ENCODE peak calls at places on chromosomes 1 and 21, in five cellular contexts. G is thoracic aorta, Z is right atrium auricular region, L is A673, T is heart right ventricle. O is an unnamed sample.

GRCh38 chr1:204837440-204838084 is 33.1 kb upstream of the NFASC start:
- DNase-seq in G (no peak), Z (no peak), L (peak), T (no peak), O (peak)

GRCh38 chr21:37367758-37368535 is 1.4 kb downstream of the DYRK1A start:
- DNase-seq in G (no peak), Z (no peak), L (peak), T (peak), O (peak)

GRCh38 chr1:218796773-218797172 is 376.9 kb upstream of the LYPLAL1 start:
- DNase-seq in G (no peak), Z (no peak), L (no peak), T (no peak), O (no peak)

GRCh38 chr21:39007532-39007931 is 175.7 kb downstream of the PSMG1 start:
- DNase-seq in G (no peak), Z (no peak), L (no peak), T (no peak), O (no peak)

GRCh38 chr21:44267655-44268142 is 6.0 kb upstream of the DNMT3L start:
- DNase-seq in G (no peak), Z (no peak), L (no peak), T (no peak), O (no peak)

GRCh38 chr1:220917535-220918209 is 38.4 kb downstream of the HLX start:
- DNase-seq in G (no peak), Z (no peak), L (no peak), T (no peak), O (no peak)

GRCh38 chr1:2980073-2980791 is 41.0 kb upstream of the ACTRT2 start:
- DNase-seq in G (no peak), Z (no peak), L (no peak), T (no peak), O (no peak)

GRCh38 chr1:224132901-224133300 is 19.0 kb downstream of the FBXO28 start:
- DNase-seq in G (no peak), Z (no peak), L (no peak), T (no peak), O (no peak)

GRCh38 chr1:16248603-16249534 is 11.9 kb upstream of the CPLANE2 start:
- DNase-seq in G (peak), Z (peak), L (peak), T (peak), O (peak)

GRCh38 chr1:10515627-10516026 is 40.9 kb downstream of the PEX14 start:
- DNase-seq in G (no peak), Z (no peak), L (no peak), T (no peak), O (no peak)

GRCh38 chr1:202710070-202711025 is at the start of gene SYT2:
- DNase-seq in G (no peak), Z (no peak), L (peak), T (no peak), O (peak)

GRCh38 chr21:45724345-45724961 is 80.9 kb downstream of the PCBP3 start:
- DNase-seq in G (no peak), Z (no peak), L (peak), T (peak), O (no peak)

GRCh38 chr1:66446261-66447001 is 87.5 kb upstream of the SGIP1 start:
- DNase-seq in G (no peak), Z (no peak), L (peak), T (no peak), O (peak)

GRCh38 chr21:16870116-16870515 is 642.7 kb upstream of the CXADR start:
- DNase-seq in G (no peak), Z (no peak), L (peak), T (no peak), O (no peak)

GRCh38 chr1:116232989-116233514 is 121.9 kb downstream of the MAB21L3 start:
- DNase-seq in G (no peak), Z (no peak), L (peak), T (no peak), O (no peak)

GRCh38 chr1:39204441-39205081 is at the start of gene MACF1:
- DNase-seq in G (peak), Z (peak), L (peak), T (peak), O (peak)

GRCh38 chr1:218985424-218985823 is 188.3 kb upstream of the LYPLAL1 start:
- DNase-seq in G (no peak), Z (no peak), L (no peak), T (no peak), O (no peak)

GRCh38 chr1:27970401-27970800 is 10.6 kb downstream of the XKR8 start:
- DNase-seq in G (no peak), Z (peak), L (no peak), T (no peak), O (no peak)

GRCh38 chr1:171916315-171916771 is 75.0 kb downstream of the DNM3 start:
- DNase-seq in G (no peak), Z (no peak), L (peak), T (no peak), O (no peak)

GRCh38 chr1:902802-903201 is 20.9 kb upstream of the SAMD11 start:
- DNase-seq in G (no peak), Z (peak), L (no peak), T (no peak), O (no peak)

GRCh38 chr1:25080294-25081209 is 150.5 kb upstream of the RUNX3 start:
- DNase-seq in G (no peak), Z (no peak), L (peak), T (no peak), O (no peak)

GRCh38 chr1:51445346-51446090 is 73.5 kb downstream of the EPS15 start:
- DNase-seq in G (no peak), Z (no peak), L (peak), T (no peak), O (no peak)

GRCh38 chr1:32818804-32819541 is 1.5 kb downstream of the S100PBP start:
- DNase-seq in G (no peak), Z (no peak), L (no peak), T (no peak), O (no peak)

GRCh38 chr1:179129702-179130473 is 48.0 kb downstream of the TOR3A start:
- DNase-seq in G (no peak), Z (no peak), L (no peak), T (no peak), O (peak)

GRCh38 chr1:2787163-2787911 is 14.2 kb downstream of the TTC34 start:
- DNase-seq in G (no peak), Z (no peak), L (no peak), T (no peak), O (no peak)

GRCh38 chr1:101108123-101108522 is 82.5 kb upstream of the DPH5 start:
- DNase-seq in G (no peak), Z (no peak), L (no peak), T (no peak), O (peak)

GRCh38 chr1:165426745-165427144 is 18.2 kb downstream of the RXRG start:
- DNase-seq in G (no peak), Z (no peak), L (no peak), T (no peak), O (peak)

GRCh38 chr1:50106095-50106761 is 2.5 kb upstream of the ELAVL4 start:
- DNase-seq in G (no peak), Z (no peak), L (no peak), T (no peak), O (no peak)

GRCh38 chr1:50108497-50109073 is at the start of gene ELAVL4:
- DNase-seq in G (no peak), Z (no peak), L (peak), T (no peak), O (no peak)

GRCh38 chr1:50103615-50104081 is 5.1 kb upstream of the ELAVL4 start:
- DNase-seq in G (no peak), Z (no peak), L (no peak), T (no peak), O (no peak)

GRCh38 chr1:50109647-50110075 is 941 bp downstream of the ELAVL4 start:
- DNase-seq in G (no peak), Z (no peak), L (peak), T (no peak), O (no peak)

GRCh38 chr1:50105430-50105829 is 3.3 kb upstream of the ELAVL4 start:
- DNase-seq in G (no peak), Z (no peak), L (no peak), T (no peak), O (no peak)
- TF ChIP-seq CTCF in G (no peak), Z (no peak), L (peak), T (no peak), O (no peak)

DNA sequence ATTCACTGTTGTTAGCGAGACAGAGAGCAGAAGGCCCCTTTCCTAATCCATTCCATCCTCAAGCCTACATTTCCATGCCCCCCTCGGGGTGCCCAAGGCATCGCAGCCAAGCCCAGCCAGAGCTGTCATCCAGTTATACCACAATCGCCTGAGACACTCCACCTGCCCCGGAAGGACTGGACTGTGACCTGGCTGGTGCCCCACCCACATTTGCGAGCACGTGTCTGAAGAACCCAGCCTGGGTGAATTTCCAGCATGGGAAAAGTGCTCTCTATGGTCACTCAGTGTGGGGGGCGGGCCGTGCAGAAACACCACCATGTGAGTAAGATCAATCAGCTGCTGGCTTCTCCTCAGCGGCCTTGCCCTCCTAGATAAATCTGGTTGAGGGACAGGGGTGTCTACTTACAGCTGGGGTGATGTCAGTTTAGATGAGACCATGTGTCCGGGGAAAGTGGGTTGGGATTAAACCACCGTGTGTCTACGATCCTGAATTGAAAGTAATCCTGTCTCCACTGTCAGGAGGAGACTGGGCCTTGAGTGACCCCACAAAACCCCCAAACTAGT is 44.8 kb downstream of the URB1 start:
- DNase-seq in G (no peak), Z (no peak), L (no peak), T (no peak), O (no peak)
- H3K27ac ChIP-seq in G (no peak), Z (no peak), L (no peak), T (no peak), O (no peak)

GRCh38 chr1:180247580-180247979 is 17.5 kb downstream of the LHX4 start:
- DNase-seq in G (no peak), Z (no peak), L (no peak), T (no peak), O (no peak)

GRCh38 chr1:180249725-180250498 is 19.8 kb downstream of the LHX4 start:
- DNase-seq in G (no peak), Z (no peak), L (no peak), T (no peak), O (peak)

GRCh38 chr1:180248176-180248575 is 18.1 kb downstream of the LHX4 start:
- DNase-seq in G (no peak), Z (no peak), L (no peak), T (no peak), O (no peak)

GRCh38 chr1:180250499-180250770 is 20.4 kb downstream of the LHX4 start:
- DNase-seq in G (no peak), Z (no peak), L (no peak), T (no peak), O (no peak)

DNA sequence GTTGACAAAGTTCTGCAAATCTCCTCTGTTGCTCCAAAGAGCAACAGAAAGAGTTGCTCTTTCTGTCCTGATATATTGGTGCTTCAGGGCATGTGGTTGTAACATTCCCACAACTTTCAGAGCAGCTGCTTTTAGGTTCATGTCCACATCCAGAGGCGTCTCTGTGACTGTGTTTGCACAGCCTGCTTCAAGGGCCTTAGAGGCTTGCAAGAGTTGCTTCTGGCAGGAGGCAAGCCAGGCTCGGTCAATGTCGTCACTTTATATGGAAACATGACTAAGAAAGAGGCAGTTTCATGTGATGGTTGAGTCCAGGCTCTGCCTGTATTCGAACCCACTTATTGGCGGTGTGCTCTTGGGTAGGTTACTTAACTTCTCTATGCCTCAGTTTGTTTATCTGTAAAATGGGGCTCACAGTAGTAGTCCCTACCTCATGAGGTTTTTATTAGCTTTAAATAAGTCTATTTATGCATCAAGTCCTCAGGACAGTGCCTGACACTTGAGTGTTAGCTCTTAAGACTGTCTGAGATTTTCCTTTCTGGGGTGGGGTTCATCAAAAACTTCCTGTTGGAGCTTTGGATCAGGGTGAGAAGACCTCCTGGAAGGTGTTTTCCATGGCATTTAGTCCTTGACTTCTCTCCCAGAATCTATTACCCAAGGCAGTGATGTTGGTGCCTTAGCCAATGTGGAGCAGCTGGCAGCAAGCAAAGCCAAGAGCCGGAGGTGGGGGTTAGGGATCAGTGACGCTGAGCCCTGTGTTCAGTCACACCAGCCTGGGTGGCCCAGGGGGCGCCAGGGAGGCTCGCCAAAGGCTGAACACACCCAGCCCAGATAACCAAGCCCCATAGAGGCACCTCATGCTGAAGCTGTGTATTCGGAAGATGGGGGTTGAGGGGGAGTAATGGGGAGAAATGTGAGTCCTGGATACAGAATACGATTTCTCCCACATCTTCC is 18.9 kb downstream of the LHX4 start:
- DNase-seq in G (no peak), Z (no peak), L (peak), T (no peak), O (no peak)
- TF ChIP-seq CTCF in G (no peak), Z (no peak), L (peak), T (no peak), O (no peak)

GRCh38 chr1:162250004-162250730 is 126.5 kb downstream of the SPATA46 start:
- DNase-seq in G (no peak), Z (no peak), L (no peak), T (no peak), O (no peak)
- H3K27ac ChIP-seq in G (no peak), Z (no peak), L (no peak), T (no peak), O (no peak)

GRCh38 chr1:42776499-42776898 is 8.3 kb upstream of the TMEM269 start:
- DNase-seq in G (no peak), Z (no peak), L (no peak), T (no peak), O (no peak)

GRCh38 chr1:42774928-42775549 is 8.0 kb downstream of the C1orf50 start:
- DNase-seq in G (no peak), Z (no peak), L (no peak), T (no peak), O (no peak)

GRCh38 chr1:42780176-42780575 is 4.6 kb upstream of the TMEM269 start:
- DNase-seq in G (no peak), Z (no peak), L (no peak), T (no peak), O (no peak)

GRCh38 chr1:42779725-42780124 is 5.1 kb upstream of the TMEM269 start:
- DNase-seq in G (no peak), Z (no peak), L (no peak), T (no peak), O (no peak)

DNA sequence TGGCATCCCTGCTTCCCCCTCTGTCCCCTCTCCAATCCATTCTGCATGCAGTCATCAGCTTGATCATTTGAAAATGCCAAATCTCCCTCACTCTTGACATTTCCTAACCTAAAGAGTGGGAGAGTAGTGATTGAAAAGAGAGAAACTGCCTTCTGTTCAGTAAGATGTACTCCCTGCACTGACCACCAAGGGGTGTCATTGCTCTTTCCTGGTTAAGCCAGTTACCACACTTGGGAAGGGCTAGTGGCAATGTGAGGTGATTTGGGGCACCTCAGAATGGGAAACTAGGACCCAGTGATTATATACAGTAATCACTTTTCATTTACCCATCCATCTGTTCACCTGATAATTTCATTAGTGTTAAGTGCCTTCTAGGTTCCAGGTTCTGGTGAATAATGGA is 6.9 kb upstream of the TMEM269 start:
- DNase-seq in G (no peak), Z (no peak), L (peak), T (no peak), O (peak)
- TF ChIP-seq CTCF in G (no peak), Z (peak), L (peak), T (peak), O (peak)

GRCh38 chr1:31576743-31577455 is 584 bp downstream of the TINAGL1 start:
- DNase-seq in G (no peak), Z (peak), L (no peak), T (no peak), O (peak)

GRCh38 chr1:31575373-31576140 is 758 bp upstream of the TINAGL1 start:
- DNase-seq in G (no peak), Z (peak), L (no peak), T (no peak), O (no peak)

GRCh38 chr1:31573261-31573660 is 3.1 kb upstream of the TINAGL1 start:
- DNase-seq in G (no peak), Z (peak), L (no peak), T (no peak), O (no peak)

GRCh38 chr1:31576201-31576669 is at the start of gene TINAGL1:
- DNase-seq in G (no peak), Z (peak), L (no peak), T (peak), O (peak)

GRCh38 chr1:31574749-31575372 is 1.5 kb upstream of the TINAGL1 start:
- DNase-seq in G (no peak), Z (peak), L (no peak), T (no peak), O (peak)
- H3K27ac ChIP-seq in G (peak), Z (peak), L (no peak), T (peak), O (peak)